ENCODE peak calls at places on chromosomes 6 and 20, in nine cellular contexts. S is amygdala, R is ELR, M is progenitor cell of endocrine pancreas, J is T-cell, C is midbrain, U is activated gamma-delta T cell treated with Interleukin-2 at 50 U/mL for 16 hours, P is NCI-H1417, W is left ventricle myocardium inferior. T is an unnamed sample.

GRCh38 chr6:30684386-30685156 is 1.9 kb downstream of the PPP1R18 start:
- DNase-seq in S (no peak), R (peak; percentile 71), M (no peak), J (no peak), C (peak; percentile 19), U (peak; percentile 55), P (no peak), W (peak; percentile 61), T (no peak)

GRCh38 chr6:158645064-158646022 is 800 bp upstream of the DYNLT1 start:
- DNase-seq in S (no peak), R (peak; percentile 65), M (no peak), J (no peak), C (no peak), U (no peak), P (no peak), W (no peak), T (no peak)

GRCh38 chr6:154404791-154405400 is 48.3 kb upstream of the IPCEF1 start:
- DNase-seq in S (no peak), R (peak; percentile 84), M (no peak), J (no peak), C (no peak), U (no peak), P (no peak), W (no peak), T (no peak)

GRCh38 chr6:122749451-122750050 is 30.0 kb upstream of the FABP7 start:
- DNase-seq in S (no peak), R (no peak), M (no peak), J (no peak), C (no peak), U (no peak), P (no peak), W (no peak), T (no peak)

GRCh38 chr6:157317129-157317814 is 6.0 kb downstream of the TMEM242 start:
- DNase-seq in S (no peak), R (peak; percentile 92), M (no peak), J (no peak), C (no peak), U (no peak), P (no peak), W (peak; percentile 68), T (peak; percentile 78)

GRCh38 chr20:63102720-63103375 is 96.1 kb upstream of the BHLHE23 start:
- DNase-seq in S (no peak), R (peak; percentile 35), M (no peak), J (peak; percentile 61), C (no peak), U (peak; percentile 58), P (peak; percentile 55), W (peak; percentile 39), T (peak; percentile 67)

GRCh38 chr6:166488701-166489100 is 97.8 kb downstream of the RAMACL start:
- DNase-seq in S (no peak), R (no peak), M (no peak), J (no peak), C (peak; percentile 25), U (no peak), P (no peak), W (peak; percentile 16), T (no peak)

GRCh38 chr6:217048-217659 is 75.1 kb upstream of the DUSP22 start:
- DNase-seq in S (no peak), R (peak; percentile 23), M (no peak), J (no peak), C (no peak), U (peak; percentile 13), P (no peak), W (no peak), T (no peak)

GRCh38 chr6:45075246-45075645 is 252.9 kb upstream of the RUNX2 start:
- DNase-seq in S (no peak), R (peak; percentile 93), M (no peak), J (no peak), C (no peak), U (no peak), P (no peak), W (no peak), T (no peak)

GRCh38 chr20:40547492-40548129 is 141.4 kb downstream of the MAFB start:
- DNase-seq in S (no peak), R (no peak), M (no peak), J (no peak), C (no peak), U (no peak), P (no peak), W (no peak), T (no peak)

GRCh38 chr6:35564733-35565132 is 52.0 kb upstream of the TULP1 start:
- DNase-seq in S (no peak), R (no peak), M (no peak), J (no peak), C (no peak), U (no peak), P (no peak), W (no peak), T (no peak)

GRCh38 chr6:137764464-137764863 is 102.6 kb upstream of the TNFAIP3 start:
- DNase-seq in S (no peak), R (peak; percentile 72), M (no peak), J (no peak), C (no peak), U (no peak), P (no peak), W (no peak), T (no peak)

GRCh38 chr6:128882991-128883571 is at the start of gene LAMA2:
- DNase-seq in S (peak; percentile 7), R (peak; percentile 72), M (peak; percentile 50), J (no peak), C (peak; percentile 61), U (no peak), P (no peak), W (peak; percentile 91), T (peak; percentile 15)

GRCh38 chr6:122014961-122015360 is 384.5 kb upstream of the HSF2 start:
- DNase-seq in S (no peak), R (peak; percentile 62), M (no peak), J (no peak), C (no peak), U (no peak), P (no peak), W (no peak), T (no peak)

GRCh38 chr6:6577736-6578135 is 10.8 kb upstream of the LY86 start:
- DNase-seq in S (no peak), R (no peak), M (no peak), J (no peak), C (no peak), U (no peak), P (no peak), W (no peak), T (no peak)

GRCh38 chr20:36110936-36111445 is 43.5 kb upstream of the EPB41L1 start:
- DNase-seq in S (no peak), R (no peak), M (no peak), J (no peak), C (no peak), U (no peak), P (no peak), W (no peak), T (no peak)

GRCh38 chr6:97630592-97630991 is 347.6 kb upstream of the MMS22L start:
- DNase-seq in S (no peak), R (peak; percentile 74), M (no peak), J (no peak), C (no peak), U (no peak), P (no peak), W (no peak), T (no peak)

GRCh38 chr6:144284753-144285547 is at the start of gene UTRN:
- DNase-seq in S (peak; percentile 16), R (peak; percentile 91), M (peak; percentile 78), J (no peak), C (peak; percentile 62), U (peak; percentile 11), P (peak; percentile 76), W (peak; percentile 85), T (peak; percentile 26)

GRCh38 chr6:38786486-38786885 is 71.4 kb downstream of the DNAH8 start:
- DNase-seq in S (no peak), R (no peak), M (no peak), J (no peak), C (no peak), U (no peak), P (no peak), W (no peak), T (no peak)

GRCh38 chr6:705047-705446 is 12.1 kb upstream of the EXOC2 start:
- DNase-seq in S (no peak), R (no peak), M (no peak), J (no peak), C (no peak), U (no peak), P (peak; percentile 46), W (no peak), T (no peak)

GRCh38 chr6:142902636-142903053 is 42.3 kb downstream of the HIVEP2 start:
- DNase-seq in S (no peak), R (peak; percentile 98), M (no peak), J (peak; percentile 83), C (peak; percentile 29), U (peak; percentile 73), P (no peak), W (peak; percentile 46), T (no peak)

GRCh38 chr6:107711953-107712522 is 112.1 kb downstream of the SCML4 start:
- DNase-seq in S (no peak), R (no peak), M (no peak), J (no peak), C (no peak), U (no peak), P (no peak), W (no peak), T (no peak)

GRCh38 chr6:10995114-10995707 is 48.9 kb downstream of the ELOVL2 start:
- DNase-seq in S (no peak), R (no peak), M (no peak), J (no peak), C (no peak), U (no peak), P (no peak), W (no peak), T (no peak)

GRCh38 chr6:152129606-152130249 is 322.2 kb downstream of the ESR1 start:
- DNase-seq in S (no peak), R (no peak), M (no peak), J (no peak), C (no peak), U (no peak), P (no peak), W (peak; percentile 24), T (no peak)

GRCh38 chr20:33009214-33010132 is 2.0 kb downstream of the BPIFB2 start:
- DNase-seq in S (no peak), R (no peak), M (no peak), J (no peak), C (no peak), U (no peak), P (no peak), W (no peak), T (no peak)

GRCh38 chr6:133099573-133099972 is 141.6 kb upstream of the EYA4 start:
- DNase-seq in S (no peak), R (peak; percentile 94), M (no peak), J (no peak), C (no peak), U (no peak), P (no peak), W (no peak), T (no peak)

GRCh38 chr20:53949319-53949839 is 121.0 kb downstream of the BCAS1 start:
- DNase-seq in S (no peak), R (peak; percentile 98), M (no peak), J (peak; percentile 74), C (no peak), U (peak; percentile 71), P (no peak), W (peak; percentile 36), T (no peak)

GRCh38 chr6:150865406-150866146 is at the start of gene MTHFD1L:
- DNase-seq in S (peak; percentile 26), R (peak; percentile 86), M (peak; percentile 68), J (peak; percentile 30), C (peak; percentile 73), U (peak; percentile 57), P (peak; percentile 90), W (peak; percentile 71), T (peak; percentile 87)